ENCODE peak calls at places on chromosomes 7 and 10, in seven cellular contexts. U is GM23248, R is fibroblast of lung, M is PC-3, L is mammary epithelial cell, Y is neural progenitor cell, P is Karpas-422. J is an unnamed sample. For H4K20me1, the result is how much of the 10 kb centered on the place peaks cover.

GRCh38 chr7:66211429-66211828 is 6.3 kb downstream of the TPST1 start:
- DNase-seq in Y (no peak), U (peak), R (peak), L (no peak), P (no peak), M (no peak), J (no peak)

GRCh38 chr7:140674899-140675701 is 2.4 kb downstream of the ADCK2 start:
- DNase-seq in U (peak), R (peak), L (no peak), M (peak), P (peak), Y (peak), J (no peak)

GRCh38 chr10:85043207-85043606 is 714.8 kb downstream of the CCSER2 start:
- DNase-seq in Y (peak), M (no peak), U (no peak), P (no peak), R (no peak), L (no peak), J (no peak)

GRCh38 chr7:5532520-5533335 is 109.1 kb upstream of the TNRC18 start:
- DNase-seq in M (no peak), Y (peak), P (peak), R (no peak), U (peak), L (no peak), J (no peak)

GRCh38 chr7:1706721-1707613 is 36.9 kb downstream of the ELFN1 start:
- DNase-seq in U (no peak), L (no peak), M (no peak), Y (no peak), R (no peak), P (no peak), J (no peak)

GRCh38 chr10:2619472-2619871 is 447.9 kb upstream of the PFKP start:
- DNase-seq in L (no peak), P (peak), U (peak), Y (peak), M (peak), R (no peak), J (no peak)

GRCh38 chr7:143240323-143241168 is 18.7 kb downstream of the TAS2R40 start:
- DNase-seq in U (peak), L (peak), P (peak), M (peak), R (peak), Y (peak), J (no peak)

GRCh38 chr7:2373124-2373556 is 18.5 kb downstream of the EIF3B start:
- DNase-seq in M (no peak), Y (no peak), P (no peak), U (peak), L (peak), R (peak), J (no peak)

GRCh38 chr10:121362026-121362425 is 236.2 kb downstream of the FGFR2 start:
- DNase-seq in L (no peak), P (no peak), R (no peak), U (no peak), Y (no peak), M (no peak), J (no peak)

GRCh38 chr7:131067220-131067619 is 260.5 kb upstream of the MKLN1 start:
- DNase-seq in M (no peak), U (peak), L (no peak), P (no peak), R (no peak), Y (no peak), J (no peak)

GRCh38 chr10:44292390-44293002 is 92.4 kb downstream of the CXCL12 start:
- DNase-seq in R (no peak), L (no peak), P (no peak), U (no peak), M (no peak), Y (peak), J (no peak)

GRCh38 chr7:130231792-130232191 is 24.1 kb downstream of the SSMEM1 start:
- DNase-seq in U (no peak), P (no peak), R (no peak), L (no peak), Y (no peak), M (no peak), J (no peak)

GRCh38 chr10:73060738-73061635 is 35.7 kb downstream of the P4HA1 start:
- DNase-seq in L (peak), R (no peak), M (peak), Y (peak), U (peak), P (peak), J (peak)

GRCh38 chr10:24642921-24643678 is 80.6 kb downstream of the ARHGAP21 start:
- DNase-seq in L (peak), R (peak), P (peak), U (peak), Y (peak), M (peak), J (peak)

GRCh38 chr10:50991496-50992355 is 82.6 kb upstream of the PRKG1 start:
- DNase-seq in M (no peak), L (no peak), R (peak), U (peak), P (no peak), Y (peak), J (no peak)

GRCh38 chr7:2165610-2166594 is 66.8 kb downstream of the MAD1L1 start:
- DNase-seq in U (no peak), Y (no peak), R (no peak), L (no peak), M (no peak), P (peak), J (no peak)

GRCh38 chr10:99619851-99620712 is at the start of gene SLC25A28:
- DNase-seq in R (peak), U (peak), L (peak), Y (peak), P (peak), M (peak), J (peak)

GRCh38 chr7:47393406-47393805 is 188.5 kb downstream of the TNS3 start:
- DNase-seq in M (no peak), Y (no peak), L (no peak), P (no peak), R (no peak), U (no peak), J (no peak)

GRCh38 chr7:133394369-133394768 is 141.5 kb downstream of the EXOC4 start:
- DNase-seq in P (no peak), Y (no peak), U (no peak), M (no peak), L (no peak), R (no peak), J (no peak)

GRCh38 chr7:136618788-136619187 is 249.7 kb upstream of the CHRM2 start:
- DNase-seq in L (no peak), P (no peak), R (no peak), Y (peak), M (no peak), U (no peak), J (no peak)

GRCh38 chr7:33237034-33237433 is 107.7 kb downstream of the BBS9 start:
- DNase-seq in Y (no peak), P (no peak), R (no peak), M (no peak), U (no peak), L (no peak), J (no peak)

GRCh38 chr10:60524541-60524940 is 134.9 kb upstream of the ANK3 start:
- DNase-seq in L (peak), P (no peak), Y (no peak), R (peak), U (peak), M (no peak), J (peak)

GRCh38 chr7:30977896-30978564 is 14.3 kb downstream of the GHRHR start:
- DNase-seq in R (no peak), M (peak), Y (peak), L (peak), U (peak), P (peak), J (no peak)

GRCh38 chr10:79983286-79983909 is 34.5 kb upstream of the SFTPD start:
- DNase-seq in Y (no peak), P (no peak), U (no peak), R (no peak), L (no peak), M (no peak), J (no peak)

GRCh38 chr10:99433378-99434020 is 3.1 kb upstream of the GOT1 start:
- DNase-seq in Y (no peak), R (no peak), P (no peak), U (peak), M (peak), L (no peak), J (no peak)

GRCh38 chr10:66472156-66472555 is 453.7 kb upstream of the LRRTM3 start:
- DNase-seq in U (no peak), R (no peak), Y (no peak), M (no peak), L (no peak), P (no peak), J (no peak)

GRCh38 chr10:4568731-4569130 is 257.3 kb upstream of the AKR1E2 start:
- DNase-seq in P (no peak), L (no peak), U (no peak), R (no peak), Y (no peak), M (no peak), J (no peak)

GRCh38 chr10:11164806-11165590 is 147.3 kb downstream of the CELF2 start:
- DNase-seq in Y (peak), L (peak), P (peak), U (peak), R (peak), M (no peak), J (no peak)

GRCh38 chr7:95608344-95609173 is 12.2 kb upstream of the PDK4 start:
- DNase-seq in P (no peak), M (peak), R (peak), L (peak), Y (peak), U (peak), J (no peak)

GRCh38 chr7:55078465-55079372 is 59.9 kb downstream of the EGFR start:
- DNase-seq in R (no peak), Y (peak), U (no peak), M (no peak), L (no peak), P (peak), J (no peak)

DNA sequence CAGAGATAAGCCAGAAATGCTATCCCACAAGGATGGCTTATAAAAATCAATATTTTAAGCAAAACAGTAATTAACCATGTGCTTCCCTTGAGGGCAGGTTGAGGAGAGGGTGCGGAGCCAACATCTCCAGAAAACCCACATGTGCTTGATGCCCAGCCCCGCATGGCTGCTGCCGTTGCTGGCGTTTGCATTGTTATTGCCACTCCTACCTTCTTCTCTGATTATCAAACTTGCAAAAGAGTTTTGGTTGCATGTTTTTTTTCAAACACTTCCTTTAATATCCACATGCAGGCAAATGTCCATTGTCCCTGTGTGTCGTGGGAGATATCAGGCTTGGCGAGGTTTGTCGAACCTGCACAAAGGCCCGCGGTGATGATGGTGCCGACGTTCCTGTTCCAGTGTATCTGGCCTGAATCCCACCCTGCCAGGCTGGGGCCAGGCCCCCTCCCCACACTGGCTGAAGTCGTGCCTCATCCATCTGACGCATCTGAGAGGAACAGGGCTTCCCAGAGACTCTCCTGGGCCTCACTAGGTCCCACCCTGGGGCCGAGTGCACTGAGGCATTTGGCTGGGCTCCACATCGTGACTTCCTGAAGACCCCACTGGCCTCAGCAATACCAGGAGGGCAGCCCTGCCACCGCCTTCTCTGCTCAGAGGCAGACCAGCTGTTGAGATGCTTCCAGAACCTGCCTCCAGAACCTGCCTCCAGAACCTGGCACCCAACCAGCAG is 40.9 kb downstream of the TCERG1L start:
- DNase-seq in R (no peak), U (no peak), Y (no peak), P (no peak), L (no peak), M (no peak), J (no peak)
- H4K20me1 ChIP-seq in R (under half), U (under half), Y (under half), P (under half), L (under half), M (under half), J (under half)

DNA sequence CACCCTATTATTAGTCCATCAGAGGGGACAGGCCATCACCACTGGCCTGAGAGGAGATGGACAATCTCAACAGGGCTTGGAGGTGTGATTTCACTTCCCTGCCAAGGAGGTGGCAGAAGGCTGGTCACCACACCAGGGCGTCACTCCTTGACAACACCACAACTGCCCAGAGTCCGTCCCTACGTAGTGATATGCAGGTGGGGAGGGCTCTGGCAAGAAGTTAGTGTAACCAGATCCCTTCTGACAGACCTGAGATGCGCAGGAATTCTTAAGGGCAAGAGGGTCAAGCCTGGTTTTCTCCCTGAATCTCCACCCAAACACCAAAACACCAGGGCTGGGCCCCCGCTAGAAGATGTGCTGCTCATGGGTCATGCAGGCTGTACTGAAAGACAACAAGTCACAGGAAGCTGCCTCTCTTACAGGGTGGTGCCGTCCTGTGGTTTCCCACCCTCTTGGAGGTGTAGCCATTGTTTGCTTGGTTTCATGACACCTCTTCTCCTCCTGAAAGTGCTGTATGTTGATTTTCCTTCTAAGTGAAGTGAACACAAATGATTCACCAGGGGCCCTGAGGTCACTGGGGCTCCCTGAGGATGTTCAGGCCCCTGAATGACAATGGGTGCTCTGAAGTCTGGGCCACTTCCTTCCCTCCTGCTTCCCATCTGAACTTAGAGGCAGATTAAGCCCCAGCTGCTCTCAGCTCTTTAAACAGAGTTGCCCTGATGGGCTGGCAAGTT is 27.1 kb downstream of the ATXN7L1 start:
- DNase-seq in R (no peak), M (peak), L (peak), Y (no peak), P (no peak), U (peak), J (no peak)
- H3K4me2 ChIP-seq in R (no peak), M (peak), L (no peak), Y (peak), P (no peak), U (no peak), J (no peak)

DNA sequence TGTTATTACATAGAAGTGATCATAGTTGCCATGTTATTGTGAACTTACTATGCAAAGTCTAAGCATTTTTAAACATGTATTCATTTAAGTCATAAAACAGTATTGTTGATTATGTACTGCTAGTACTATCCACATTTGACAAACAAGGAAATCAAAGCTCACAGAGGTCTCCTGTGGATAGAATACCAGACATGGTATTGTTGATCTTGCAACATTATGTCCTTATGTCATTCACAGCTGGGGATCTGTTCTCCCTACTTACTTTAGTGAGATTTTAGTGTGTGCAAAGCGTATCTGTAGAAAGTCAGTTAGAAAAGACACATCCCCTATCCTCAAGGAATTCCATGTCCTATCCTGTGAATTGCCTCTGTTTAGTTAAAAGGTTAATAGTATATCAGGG is 106.1 kb downstream of the SND1 start:
- DNase-seq in U (no peak), L (no peak), M (no peak), Y (no peak), R (no peak), P (no peak), J (no peak)
- H4K20me1 ChIP-seq in U (under half), L (under half), M (under half), Y (under half), R (under half), P (under half), J (under half)

GRCh38 chr10:129844191-129844590 is 119.9 kb downstream of the EBF3 start:
- DNase-seq in U (no peak), R (no peak), L (no peak), P (no peak), M (no peak), Y (no peak), J (no peak)

GRCh38 chr10:129843702-129844101 is 120.4 kb downstream of the EBF3 start:
- DNase-seq in R (no peak), L (no peak), P (no peak), U (no peak), M (no peak), Y (no peak), J (no peak)

GRCh38 chr10:129843131-129843541 is 120.9 kb downstream of the EBF3 start:
- DNase-seq in R (no peak), L (no peak), Y (no peak), U (no peak), M (no peak), P (no peak), J (no peak)

GRCh38 chr10:129846991-129847391 is 117.1 kb downstream of the EBF3 start:
- DNase-seq in Y (no peak), L (no peak), U (no peak), R (no peak), P (no peak), M (no peak), J (no peak)

GRCh38 chr10:129845081-129845823 is 118.8 kb downstream of the EBF3 start:
- DNase-seq in M (no peak), P (no peak), R (no peak), L (no peak), U (no peak), Y (no peak), J (no peak)
- H3K4me2 ChIP-seq in M (no peak), P (no peak), R (no peak), L (no peak), U (no peak), Y (no peak), J (no peak)

DNA sequence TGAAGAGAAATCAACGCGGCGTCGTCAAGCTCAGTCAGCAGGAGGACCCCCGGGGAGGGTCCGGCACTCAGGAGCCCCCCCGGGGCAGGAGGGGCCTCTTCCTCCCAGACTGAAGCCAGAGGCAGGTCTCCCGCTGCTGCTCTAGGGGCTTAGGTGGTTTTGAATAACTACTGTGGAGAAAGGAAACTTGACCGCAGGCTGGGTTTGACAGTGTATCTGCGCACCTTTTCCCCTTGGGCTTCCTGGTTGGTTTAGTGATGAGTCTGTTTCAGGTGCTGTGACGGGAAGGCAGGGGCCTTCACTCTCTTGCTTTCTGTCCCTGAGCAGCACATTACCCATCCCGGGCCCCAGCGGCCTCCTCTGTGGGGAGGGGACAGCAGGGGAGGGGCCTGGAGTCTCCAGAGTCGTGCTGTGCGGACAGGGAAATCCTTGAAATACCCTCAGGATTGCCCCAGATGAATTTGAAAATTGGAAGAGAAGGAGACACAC is 262.2 kb downstream of the ADARB2 start:
- DNase-seq in P (no peak), M (no peak), R (no peak), U (no peak), L (no peak), Y (no peak), J (no peak)
- H4K20me1 ChIP-seq in P (under half), M (under half), R (under half), U (under half), L (under half), Y (under half), J (under half)

J was measured in keratinocyte.